ENCODE peak calls at places on chromosomes 4 and X, in ten cellular contexts. One of them, this sample, is unnamed.
A peak's percentile ranks its signal among the peaks of the same experiment; 100 is the strongest.

GRCh38 chrX:121000589-121000988 is 15.0 kb upstream of the CT47A1 start:
- DNase-seq in H9: no peak
- DNase-seq in keratinocyte: no peak
- DNase-seq in choroid plexus epithelial cell: peak; percentile 41
- DNase-seq in transverse colon: no peak
- DNase-seq in A549: no peak
- DNase-seq in right lobe of liver: no peak
- DNase-seq in uterus: no peak
- DNase-seq in colonic mucosa: no peak
- DNase-seq in CD4-positive, alpha-beta T cell: no peak
- DNase-seq in this sample: no peak

GRCh38 chrX:49231333-49232000 is 1.7 kb downstream of the CACNA1F start:
- DNase-seq in uterus: no peak
- DNase-seq in keratinocyte: no peak
- DNase-seq in colonic mucosa: no peak
- DNase-seq in choroid plexus epithelial cell: no peak
- DNase-seq in H9: no peak
- DNase-seq in A549: no peak
- DNase-seq in right lobe of liver: no peak
- DNase-seq in transverse colon: no peak
- DNase-seq in CD4-positive, alpha-beta T cell: no peak
- DNase-seq in this sample: no peak

GRCh38 chrX:83845397-83845796 is 15.5 kb upstream of the CYLC1 start:
- DNase-seq in A549: peak; percentile 2
- DNase-seq in keratinocyte: no peak
- DNase-seq in transverse colon: no peak
- DNase-seq in colonic mucosa: no peak
- DNase-seq in right lobe of liver: no peak
- DNase-seq in H9: no peak
- DNase-seq in uterus: no peak
- DNase-seq in choroid plexus epithelial cell: peak; percentile 30
- DNase-seq in CD4-positive, alpha-beta T cell: no peak
- DNase-seq in this sample: peak; percentile 10

GRCh38 chrX:119753639-119754257 is 4.6 kb upstream of the SOWAHD start:
- DNase-seq in colonic mucosa: peak; percentile 47
- DNase-seq in uterus: no peak
- DNase-seq in right lobe of liver: no peak
- DNase-seq in keratinocyte: no peak
- DNase-seq in CD4-positive, alpha-beta T cell: peak; percentile 18
- DNase-seq in H9: peak; percentile 33
- DNase-seq in choroid plexus epithelial cell: peak; percentile 61
- DNase-seq in transverse colon: peak; percentile 32
- DNase-seq in A549: no peak
- DNase-seq in this sample: peak; percentile 19

GRCh38 chrX:137945470-137945869 is 379.5 kb downstream of the ZIC3 start:
- DNase-seq in choroid plexus epithelial cell: no peak
- DNase-seq in keratinocyte: no peak
- DNase-seq in CD4-positive, alpha-beta T cell: no peak
- DNase-seq in colonic mucosa: no peak
- DNase-seq in transverse colon: no peak
- DNase-seq in A549: no peak
- DNase-seq in H9: peak; percentile 29
- DNase-seq in uterus: no peak
- DNase-seq in right lobe of liver: no peak
- DNase-seq in this sample: no peak

GRCh38 chr4:110704748-110705439 is 82.0 kb upstream of the PITX2 start:
- DNase-seq in A549: no peak
- DNase-seq in H9: no peak
- DNase-seq in keratinocyte: no peak
- DNase-seq in right lobe of liver: no peak
- DNase-seq in transverse colon: no peak
- DNase-seq in colonic mucosa: no peak
- DNase-seq in CD4-positive, alpha-beta T cell: no peak
- DNase-seq in uterus: no peak
- DNase-seq in choroid plexus epithelial cell: no peak
- DNase-seq in this sample: no peak

GRCh38 chr4:166527500-166527899 is 654.5 kb downstream of the TLL1 start:
- DNase-seq in choroid plexus epithelial cell: peak; percentile 63
- DNase-seq in keratinocyte: no peak
- DNase-seq in right lobe of liver: no peak
- DNase-seq in transverse colon: no peak
- DNase-seq in colonic mucosa: no peak
- DNase-seq in H9: peak; percentile 35
- DNase-seq in A549: no peak
- DNase-seq in uterus: no peak
- DNase-seq in CD4-positive, alpha-beta T cell: no peak
- DNase-seq in this sample: no peak

GRCh38 chr4:24477919-24478318 is 106.4 kb downstream of the DHX15 start:
- DNase-seq in CD4-positive, alpha-beta T cell: no peak
- DNase-seq in colonic mucosa: no peak
- DNase-seq in transverse colon: no peak
- DNase-seq in right lobe of liver: no peak
- DNase-seq in keratinocyte: no peak
- DNase-seq in H9: peak; percentile 53
- DNase-seq in A549: no peak
- DNase-seq in uterus: no peak
- DNase-seq in choroid plexus epithelial cell: peak; percentile 92
- DNase-seq in this sample: no peak

GRCh38 chr4:115113382-115114106 is at the start of gene NDST4:
- DNase-seq in keratinocyte: no peak
- DNase-seq in A549: no peak
- DNase-seq in H9: no peak
- DNase-seq in transverse colon: no peak
- DNase-seq in CD4-positive, alpha-beta T cell: no peak
- DNase-seq in choroid plexus epithelial cell: peak; percentile 85
- DNase-seq in uterus: no peak
- DNase-seq in colonic mucosa: no peak
- DNase-seq in right lobe of liver: no peak
- DNase-seq in this sample: no peak

GRCh38 chrX:38220936-38221386 is 290 bp upstream of the SRPX start:
- DNase-seq in uterus: peak; percentile 18
- DNase-seq in choroid plexus epithelial cell: no peak
- DNase-seq in CD4-positive, alpha-beta T cell: no peak
- DNase-seq in H9: no peak
- DNase-seq in keratinocyte: no peak
- DNase-seq in A549: no peak
- DNase-seq in transverse colon: no peak
- DNase-seq in right lobe of liver: no peak
- DNase-seq in colonic mucosa: no peak
- DNase-seq in this sample: no peak

GRCh38 chrX:49840679-49841078 is 11.6 kb downstream of the PAGE4 start:
- DNase-seq in keratinocyte: no peak
- DNase-seq in CD4-positive, alpha-beta T cell: peak; percentile 3
- DNase-seq in uterus: peak; percentile 52
- DNase-seq in H9: peak; percentile 84
- DNase-seq in transverse colon: peak; percentile 27
- DNase-seq in choroid plexus epithelial cell: peak; percentile 50
- DNase-seq in right lobe of liver: peak; percentile 57
- DNase-seq in A549: peak; percentile 19
- DNase-seq in colonic mucosa: peak; percentile 27
- DNase-seq in this sample: peak; percentile 88

GRCh38 chr4:168221298-168221697 is 97.3 kb downstream of the DDX60 start:
- DNase-seq in A549: no peak
- DNase-seq in right lobe of liver: no peak
- DNase-seq in colonic mucosa: no peak
- DNase-seq in transverse colon: no peak
- DNase-seq in H9: no peak
- DNase-seq in keratinocyte: no peak
- DNase-seq in choroid plexus epithelial cell: peak; percentile 86
- DNase-seq in CD4-positive, alpha-beta T cell: no peak
- DNase-seq in uterus: no peak
- DNase-seq in this sample: no peak

DNA sequence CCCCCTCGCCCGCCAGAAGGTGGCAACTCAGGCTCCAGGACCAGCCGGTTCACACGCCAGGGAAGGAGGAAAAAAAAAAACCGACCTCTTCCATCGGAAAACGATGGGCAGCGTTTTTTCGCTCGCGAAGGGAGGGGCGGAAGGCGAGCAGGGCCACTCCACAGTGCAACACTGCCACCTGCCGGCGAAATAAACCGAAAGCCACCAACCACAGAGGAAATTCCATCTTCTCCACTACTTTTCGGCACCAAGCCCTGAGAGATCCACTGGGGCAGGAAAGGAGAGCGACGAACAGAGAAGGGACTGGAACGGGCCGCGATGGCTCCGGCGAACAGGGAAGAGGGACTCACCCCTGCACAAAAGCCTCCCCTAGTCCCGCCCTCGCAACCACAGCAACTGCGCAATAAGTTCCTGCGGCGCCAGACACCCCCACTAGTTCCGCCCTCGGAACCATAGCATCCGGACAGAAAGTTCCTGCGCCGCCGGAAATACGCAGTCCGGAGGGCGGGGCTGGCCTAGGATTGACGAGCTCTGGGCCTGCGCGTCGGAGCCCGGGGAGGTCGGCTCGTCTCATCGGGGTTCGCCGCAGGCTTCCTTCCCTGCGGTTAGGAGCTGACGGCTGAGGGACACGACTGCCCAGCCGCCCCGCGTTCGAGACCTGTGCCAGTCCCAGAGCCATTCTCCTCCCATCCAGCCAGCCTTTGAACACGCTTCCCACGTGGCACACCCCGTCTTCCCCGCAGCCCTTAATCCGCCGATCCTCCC is 23.4 kb downstream of the FAM156A start:
- DNase-seq in transverse colon: peak; percentile 97
- DNase-seq in uterus: peak; percentile 97
- DNase-seq in H9: peak; percentile 88
- DNase-seq in right lobe of liver: peak; percentile 91
- DNase-seq in choroid plexus epithelial cell: peak; percentile 96
- DNase-seq in A549: peak; percentile 78
- DNase-seq in CD4-positive, alpha-beta T cell: peak; percentile 93
- DNase-seq in colonic mucosa: peak; percentile 96
- DNase-seq in keratinocyte: no peak
- DNase-seq in this sample: peak; percentile 90
- TF ChIP-seq CTCF in transverse colon: peak; percentile 98
- TF ChIP-seq CTCF in uterus: peak; percentile 99
- TF ChIP-seq CTCF in H9: peak; percentile 83
- TF ChIP-seq CTCF in right lobe of liver: peak; percentile 100
- TF ChIP-seq CTCF in choroid plexus epithelial cell: peak; percentile 81
- TF ChIP-seq CTCF in A549: peak; percentile 81
- TF ChIP-seq CTCF in CD4-positive, alpha-beta T cell: peak; percentile 72
- TF ChIP-seq CTCF in colonic mucosa: peak; percentile 78
- TF ChIP-seq CTCF in keratinocyte: peak; percentile 88
- TF ChIP-seq CTCF in this sample: peak; percentile 84

DNA sequence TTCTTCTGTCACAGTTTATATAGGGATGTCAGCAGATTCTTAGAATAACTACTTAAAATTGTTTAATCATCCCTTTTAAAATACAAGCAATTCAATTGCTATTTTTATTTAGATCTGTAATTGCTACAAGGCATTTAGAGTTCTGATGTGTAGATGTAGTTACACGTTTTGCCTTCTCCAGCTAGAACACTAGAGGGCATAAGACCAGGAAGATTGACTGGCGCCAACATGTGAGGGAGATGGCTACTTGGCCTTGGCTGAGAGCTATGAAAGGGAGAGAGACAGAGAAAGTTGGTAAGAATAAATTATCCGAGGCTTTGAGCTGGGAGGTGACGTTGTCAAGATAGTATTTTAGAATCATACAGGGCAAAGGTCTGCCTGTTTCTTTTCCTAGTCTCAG is 563.7 kb upstream of the PRKX start:
- DNase-seq in transverse colon: no peak
- DNase-seq in choroid plexus epithelial cell: no peak
- DNase-seq in right lobe of liver: no peak
- DNase-seq in H9: no peak
- DNase-seq in colonic mucosa: no peak
- DNase-seq in keratinocyte: no peak
- DNase-seq in CD4-positive, alpha-beta T cell: no peak
- DNase-seq in A549: no peak
- DNase-seq in uterus: no peak
- DNase-seq in this sample: no peak
- TF ChIP-seq CTCF in transverse colon: no peak
- TF ChIP-seq CTCF in choroid plexus epithelial cell: no peak
- TF ChIP-seq CTCF in right lobe of liver: no peak
- TF ChIP-seq CTCF in H9: peak; percentile 66
- TF ChIP-seq CTCF in colonic mucosa: no peak
- TF ChIP-seq CTCF in keratinocyte: peak; percentile 17
- TF ChIP-seq CTCF in CD4-positive, alpha-beta T cell: no peak
- TF ChIP-seq CTCF in A549: no peak
- TF ChIP-seq CTCF in uterus: no peak
- TF ChIP-seq CTCF in this sample: no peak

GRCh38 chr4:21192367-21192766 is 492.1 kb downstream of the PACRGL start:
- DNase-seq in colonic mucosa: no peak
- DNase-seq in uterus: no peak
- DNase-seq in CD4-positive, alpha-beta T cell: no peak
- DNase-seq in transverse colon: no peak
- DNase-seq in right lobe of liver: no peak
- DNase-seq in H9: no peak
- DNase-seq in keratinocyte: no peak
- DNase-seq in A549: no peak
- DNase-seq in choroid plexus epithelial cell: no peak
- DNase-seq in this sample: no peak
- TF ChIP-seq CTCF in colonic mucosa: no peak
- TF ChIP-seq CTCF in uterus: no peak
- TF ChIP-seq CTCF in CD4-positive, alpha-beta T cell: no peak
- TF ChIP-seq CTCF in transverse colon: no peak
- TF ChIP-seq CTCF in right lobe of liver: no peak
- TF ChIP-seq CTCF in H9: peak; percentile 46
- TF ChIP-seq CTCF in keratinocyte: no peak
- TF ChIP-seq CTCF in A549: no peak
- TF ChIP-seq CTCF in choroid plexus epithelial cell: no peak
- TF ChIP-seq CTCF in this sample: peak; percentile 35

GRCh38 chr4:57305836-57306235 is 195.7 kb upstream of the IGFBP7 start:
- DNase-seq in A549: no peak
- DNase-seq in CD4-positive, alpha-beta T cell: no peak
- DNase-seq in choroid plexus epithelial cell: no peak
- DNase-seq in keratinocyte: no peak
- DNase-seq in transverse colon: no peak
- DNase-seq in H9: no peak
- DNase-seq in right lobe of liver: no peak
- DNase-seq in colonic mucosa: no peak
- DNase-seq in uterus: no peak
- DNase-seq in this sample: no peak

GRCh38 chr4:57308301-57308700 is 198.1 kb upstream of the IGFBP7 start:
- DNase-seq in keratinocyte: no peak
- DNase-seq in CD4-positive, alpha-beta T cell: no peak
- DNase-seq in A549: no peak
- DNase-seq in right lobe of liver: no peak
- DNase-seq in transverse colon: no peak
- DNase-seq in H9: no peak
- DNase-seq in colonic mucosa: no peak
- DNase-seq in choroid plexus epithelial cell: no peak
- DNase-seq in uterus: no peak
- DNase-seq in this sample: no peak

DNA sequence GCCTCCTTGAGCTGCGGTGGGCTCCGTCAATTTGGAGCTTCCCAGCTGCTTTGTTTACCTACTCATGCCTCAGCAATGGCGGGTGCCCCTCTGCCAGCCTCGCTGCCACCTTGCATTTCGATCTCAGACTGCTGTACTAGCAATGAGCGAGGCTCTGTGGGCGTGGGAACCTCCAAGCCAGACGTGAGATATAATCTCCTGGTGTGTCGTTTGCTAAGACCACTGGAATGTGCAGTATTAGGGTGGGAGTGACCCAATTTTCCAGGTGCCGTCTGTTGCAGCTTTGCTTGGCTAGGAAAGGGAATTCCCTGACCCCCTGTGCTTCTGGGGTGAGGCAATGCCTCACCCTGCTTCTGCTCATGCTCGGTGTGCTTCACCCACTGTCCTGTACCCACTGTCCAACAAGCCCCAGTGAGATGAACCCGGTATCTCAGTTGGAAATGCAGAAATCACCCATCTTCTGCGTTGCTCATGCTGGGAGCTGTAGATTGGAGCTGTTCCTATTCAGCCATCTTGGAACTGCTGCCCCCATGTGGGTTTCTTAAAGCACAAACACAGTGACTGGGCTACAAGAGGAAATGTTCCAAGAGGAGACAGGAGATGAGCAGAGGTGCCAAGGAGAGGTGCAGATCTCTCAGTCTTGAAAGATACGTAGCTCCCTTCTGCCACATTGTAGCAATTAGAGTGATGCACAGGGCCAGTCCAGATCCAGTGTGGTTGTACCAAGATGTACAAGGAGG is 193.0 kb upstream of the IGFBP7 start:
- DNase-seq in colonic mucosa: no peak
- DNase-seq in choroid plexus epithelial cell: peak; percentile 6
- DNase-seq in transverse colon: no peak
- DNase-seq in CD4-positive, alpha-beta T cell: no peak
- DNase-seq in H9: no peak
- DNase-seq in right lobe of liver: no peak
- DNase-seq in A549: no peak
- DNase-seq in keratinocyte: no peak
- DNase-seq in uterus: no peak
- DNase-seq in this sample: no peak
- TF ChIP-seq CTCF in colonic mucosa: no peak
- TF ChIP-seq CTCF in choroid plexus epithelial cell: peak; percentile 12
- TF ChIP-seq CTCF in transverse colon: no peak
- TF ChIP-seq CTCF in CD4-positive, alpha-beta T cell: no peak
- TF ChIP-seq CTCF in H9: peak; percentile 33
- TF ChIP-seq CTCF in right lobe of liver: no peak
- TF ChIP-seq CTCF in A549: no peak
- TF ChIP-seq CTCF in keratinocyte: no peak
- TF ChIP-seq CTCF in uterus: no peak
- TF ChIP-seq CTCF in this sample: no peak